ENCODE peak calls at places on chromosomes 11 and 22, in nine cellular contexts. Y, I, W, U, T, A, B, Z and S are unnamed samples.

GRCh38 chr11:31500560-31500959 is 8.9 kb downstream of the IMMP1L start:
- DNase-seq in Y (no peak), I (no peak), W (no peak), U (no peak), T (peak), A (no peak), B (no peak), Z (no peak), S (no peak)

GRCh38 chr11:7672960-7673723 is at the start of gene CYB5R2:
- DNase-seq in Y (peak), I (no peak), W (peak), U (peak), T (peak), A (peak), B (peak), Z (peak), S (no peak)

GRCh38 chr11:47499614-47500013 is 50.7 kb upstream of the RAPSN start:
- DNase-seq in Y (no peak), I (no peak), W (no peak), U (no peak), T (no peak), A (no peak), B (no peak), Z (no peak), S (no peak)

GRCh38 chr22:31139066-31139465 is 1.2 kb downstream of the PLA2G3 start:
- DNase-seq in Y (no peak), I (no peak), W (no peak), U (no peak), T (no peak), A (no peak), B (no peak), Z (no peak), S (no peak)

GRCh38 chr22:45224988-45225731 is 15.5 kb downstream of the KIAA0930 start:
- DNase-seq in Y (no peak), I (no peak), W (no peak), U (peak), T (no peak), A (no peak), B (peak), Z (no peak), S (no peak)

GRCh38 chr22:21917206-21917958 is 35.3 kb downstream of the PPM1F start:
- DNase-seq in Y (peak), I (no peak), W (no peak), U (peak), T (peak), A (peak), B (peak), Z (no peak), S (no peak)

GRCh38 chr11:73591743-73592142 is 6.2 kb downstream of the FAM168A start:
- DNase-seq in Y (no peak), I (no peak), W (no peak), U (no peak), T (no peak), A (no peak), B (no peak), Z (no peak), S (no peak)

GRCh38 chr11:73625690-73626318 is 20.6 kb upstream of the PLEKHB1 start:
- DNase-seq in Y (peak), I (peak), W (peak), U (no peak), T (peak), A (peak), B (peak), Z (peak), S (peak)

GRCh38 chr11:17601206-17602075 is 54.4 kb downstream of the OTOG start:
- DNase-seq in Y (peak), I (no peak), W (no peak), U (peak), T (no peak), A (peak), B (no peak), Z (no peak), S (no peak)

GRCh38 chr11:3169952-3170755 is 5.0 kb upstream of the OSBPL5 start:
- DNase-seq in Y (no peak), I (no peak), W (peak), U (peak), T (no peak), A (no peak), B (no peak), Z (no peak), S (no peak)

GRCh38 chr22:43274595-43275240 is 68.5 kb downstream of the SCUBE1 start:
- DNase-seq in Y (no peak), I (no peak), W (no peak), U (no peak), T (no peak), A (no peak), B (no peak), Z (no peak), S (no peak)

GRCh38 chr11:10898763-10899541 is 41.1 kb upstream of the ZBED5 start:
- DNase-seq in Y (no peak), I (no peak), W (no peak), U (no peak), T (no peak), A (no peak), B (no peak), Z (no peak), S (no peak)

GRCh38 chr11:92225206-92225562 is 566 bp downstream of the FAT3 start:
- DNase-seq in Y (no peak), I (no peak), W (peak), U (peak), T (no peak), A (no peak), B (no peak), Z (no peak), S (no peak)

GRCh38 chr11:92225563-92226308 is 1.1 kb downstream of the FAT3 start:
- DNase-seq in Y (no peak), I (no peak), W (peak), U (peak), T (no peak), A (no peak), B (no peak), Z (no peak), S (no peak)

GRCh38 chr11:92226331-92227232 is 2.0 kb downstream of the FAT3 start:
- DNase-seq in Y (peak), I (no peak), W (peak), U (peak), T (no peak), A (no peak), B (no peak), Z (no peak), S (no peak)

GRCh38 chr11:92222701-92223100 is 1.9 kb upstream of the FAT3 start:
- DNase-seq in Y (no peak), I (no peak), W (no peak), U (no peak), T (no peak), A (no peak), B (no peak), Z (no peak), S (no peak)

GRCh38 chr11:92224394-92225205 is at the start of gene FAT3:
- DNase-seq in Y (peak), I (no peak), W (peak), U (peak), T (peak), A (no peak), B (no peak), Z (no peak), S (peak)
- TF ChIP-seq CTCF in Y (no peak), I (no peak), W (no peak), U (no peak), T (no peak), A (no peak), B (no peak), Z (no peak), S (no peak)

GRCh38 chr11:107929611-107930200 is 1.5 kb downstream of the RAB39A start:
- DNase-seq in Y (peak), I (no peak), W (no peak), U (no peak), T (no peak), A (no peak), B (peak), Z (no peak), S (no peak)
- H3K4me3 ChIP-seq in Y (no peak), I (no peak), W (no peak), U (peak), T (no peak), A (peak), B (no peak), Z (no peak), S (no peak)

DNA sequence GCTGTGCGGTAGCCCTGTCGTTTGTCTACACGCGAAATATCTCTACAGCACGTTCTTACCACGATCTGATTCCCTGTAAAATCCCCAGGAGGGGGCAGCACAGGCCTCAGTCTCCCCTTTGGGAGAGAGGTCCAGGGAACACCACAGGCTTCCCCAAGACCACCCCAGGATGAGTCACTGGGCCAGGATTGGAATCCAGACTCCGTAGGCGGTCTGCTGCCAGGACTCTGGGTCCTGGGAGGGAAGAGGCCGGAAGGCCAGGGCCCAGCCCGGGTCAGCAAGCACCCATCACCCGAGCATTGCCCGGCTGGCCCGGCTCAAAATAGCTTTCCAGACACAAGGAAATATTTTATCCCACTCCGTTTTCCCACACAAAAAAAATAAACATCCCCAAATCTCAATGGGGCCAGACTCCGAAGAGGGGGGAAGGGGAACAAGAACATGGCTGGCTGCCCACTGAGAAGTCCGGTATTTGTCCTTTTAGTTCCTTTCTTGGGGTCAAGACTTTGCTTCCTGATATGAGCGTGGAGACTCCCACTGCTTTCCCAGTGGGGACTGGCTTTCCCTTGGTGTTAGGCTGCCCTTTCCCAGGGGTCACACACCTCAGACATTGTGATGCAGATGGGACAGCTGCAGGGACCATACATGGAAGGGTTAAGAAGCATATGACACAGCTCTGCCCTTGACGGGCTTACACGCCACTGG is 91.3 kb downstream of the LRRC32 start:
- DNase-seq in Y (no peak), I (no peak), W (peak), U (no peak), T (peak), A (no peak), B (peak), Z (peak), S (no peak)
- TF ChIP-seq CTCF in Y (peak), I (peak), W (peak), U (no peak), T (peak), A (no peak), B (peak), Z (no peak), S (no peak)

DNA sequence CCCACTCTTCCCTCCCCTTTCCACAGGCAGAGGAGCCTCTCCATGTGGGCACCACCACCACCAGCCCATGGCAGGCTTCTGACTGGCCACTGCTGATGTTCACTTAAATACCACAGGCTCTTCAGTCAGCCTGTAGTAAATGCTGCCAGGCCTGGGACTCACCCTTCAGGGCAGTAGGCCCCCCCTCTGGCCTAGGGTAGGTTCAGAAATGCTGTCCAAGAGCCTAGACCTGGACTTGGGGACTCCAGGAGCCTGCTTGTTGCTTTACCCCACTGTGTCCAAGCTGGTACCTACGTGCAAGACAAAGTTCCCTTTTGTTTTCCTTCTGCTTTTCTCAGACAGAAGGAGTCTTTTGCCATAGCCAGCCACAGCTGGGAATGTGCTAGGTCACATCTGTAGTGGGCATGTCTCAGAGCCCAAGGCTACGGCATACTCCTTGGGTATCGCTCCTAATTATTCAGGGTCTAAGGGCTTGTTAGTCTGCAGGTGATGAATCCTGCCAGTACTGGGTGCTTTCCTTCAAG is 38.6 kb downstream of the TMEM135 start:
- DNase-seq in Y (no peak), I (no peak), W (no peak), U (no peak), T (no peak), A (no peak), B (no peak), Z (no peak), S (no peak)
- H3K4me3 ChIP-seq in Y (no peak), I (no peak), W (no peak), U (no peak), T (no peak), A (no peak), B (no peak), Z (no peak), S (no peak)

DNA sequence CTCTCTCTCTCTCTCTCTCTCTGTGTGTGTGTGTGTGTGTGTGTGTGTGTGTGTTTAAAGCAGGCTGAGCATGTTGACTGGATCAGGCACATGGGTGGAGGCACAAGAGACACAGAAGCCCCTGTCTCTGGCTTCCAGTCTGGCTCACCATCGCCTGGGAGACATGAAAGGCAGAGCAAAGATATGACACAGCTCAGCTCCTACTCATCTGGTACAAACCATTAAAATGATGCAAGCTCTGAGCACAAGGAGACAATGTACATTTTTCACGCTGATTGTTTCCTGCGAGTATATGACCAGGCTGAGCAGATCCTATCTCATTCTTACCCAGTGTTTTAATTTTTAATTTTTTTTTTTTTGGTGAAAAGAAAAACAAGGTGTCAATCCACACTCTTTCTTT is 9.5 kb downstream of the SLC6A5 start:
- DNase-seq in Y (no peak), I (no peak), W (no peak), U (no peak), T (no peak), A (no peak), B (no peak), Z (no peak), S (no peak)
- TF ChIP-seq CTCF in Y (no peak), I (no peak), W (no peak), U (no peak), T (no peak), A (no peak), B (no peak), Z (no peak), S (no peak)

GRCh38 chr11:35559949-35560348 is 34.5 kb upstream of the PAMR1 start:
- DNase-seq in Y (no peak), I (no peak), W (no peak), U (no peak), T (no peak), A (no peak), B (no peak), Z (no peak), S (no peak)
- H3K4me3 ChIP-seq in Y (no peak), I (no peak), W (no peak), U (no peak), T (no peak), A (no peak), B (no peak), Z (no peak), S (no peak)

GRCh38 chr11:63913866-63914830 is 2.8 kb downstream of the RCOR2 start:
- DNase-seq in Y (no peak), I (no peak), W (no peak), U (no peak), T (no peak), A (no peak), B (no peak), Z (no peak), S (no peak)
- TF ChIP-seq CTCF in Y (no peak), I (no peak), W (no peak), U (no peak), T (no peak), A (no peak), B (no peak), Z (no peak), S (no peak)

DNA sequence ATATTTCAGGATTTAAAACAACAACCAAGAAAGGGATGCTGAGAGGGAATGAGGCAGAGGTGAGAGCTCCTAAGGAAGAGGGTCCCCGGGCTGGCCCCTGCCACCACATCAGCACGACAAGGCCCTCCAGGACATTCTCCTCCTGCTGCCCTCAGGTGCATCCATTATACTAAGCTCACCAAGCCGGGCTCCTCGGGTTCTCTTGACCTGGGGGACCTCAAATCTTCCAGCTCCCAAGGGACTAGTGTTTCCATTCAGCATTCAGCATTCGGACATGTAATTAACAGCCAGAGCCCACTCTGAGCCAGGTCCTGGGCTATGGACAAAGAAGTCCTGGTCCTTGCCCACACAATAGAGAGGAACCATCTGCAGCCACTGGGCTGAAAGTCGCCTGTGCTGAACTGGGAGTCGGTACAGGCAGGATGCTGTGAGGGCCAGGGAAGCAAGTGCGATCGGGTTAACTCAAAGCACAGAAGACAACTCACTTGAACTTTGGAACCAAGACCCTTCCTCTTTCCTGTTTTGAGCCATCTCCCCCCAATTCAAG is 29.3 kb upstream of the OAF start:
- DNase-seq in Y (no peak), I (no peak), W (peak), U (no peak), T (no peak), A (peak), B (no peak), Z (peak), S (no peak)
- H3K4me3 ChIP-seq in Y (no peak), I (no peak), W (no peak), U (no peak), T (no peak), A (no peak), B (no peak), Z (no peak), S (no peak)